ENCODE peak calls at places on chromosomes 12 and 14, in six cellular contexts. A is IMR-90, C is H9, L is H1, I is mesenchymal stem cell, V is trophoblast cell. N is an unnamed sample. For H3K9me3, the result is how much of the 10 kb centered on the place peaks cover.

GRCh38 chr14:104240426-104241157 is 102.2 kb downstream of the KIF26A start:
- DNase-seq in A (no peak), C (peak), L (peak), I (no peak), V (no peak), N (no peak)

GRCh38 chr14:61140872-61141271 is 140.3 kb downstream of the TMEM30B start:
- DNase-seq in A (peak), C (no peak), L (no peak), I (peak), V (no peak), N (no peak)

GRCh38 chr12:130983328-130984017 is 29.8 kb downstream of the ADGRD1 start:
- DNase-seq in A (no peak), C (no peak), L (no peak), I (no peak), V (no peak), N (no peak)

GRCh38 chr14:68825729-68826128 is 32.9 kb upstream of the ZFP36L1 start:
- DNase-seq in A (no peak), C (no peak), L (no peak), I (no peak), V (no peak), N (no peak)

GRCh38 chr12:100767950-100768349 is 26.6 kb upstream of the ANO4 start:
- DNase-seq in A (no peak), C (no peak), L (no peak), I (no peak), V (no peak), N (no peak)

GRCh38 chr14:91919814-91920213 is 27.7 kb downstream of the FBLN5 start:
- DNase-seq in A (peak), C (no peak), L (no peak), I (no peak), V (no peak), N (no peak)

GRCh38 chr12:26847431-26847830 is 14.4 kb upstream of the ITPR2 start:
- DNase-seq in A (no peak), C (no peak), L (no peak), I (no peak), V (peak), N (no peak)

GRCh38 chr12:31965090-31965489 is 5.9 kb downstream of the RESF1 start:
- DNase-seq in A (no peak), C (no peak), L (no peak), I (no peak), V (no peak), N (no peak)

GRCh38 chr12:26782372-26783132 is 50.4 kb downstream of the ITPR2 start:
- DNase-seq in A (no peak), C (no peak), L (no peak), I (no peak), V (no peak), N (no peak)

GRCh38 chr14:91402278-91403068 is 15.1 kb downstream of the CCDC88C start:
- DNase-seq in A (no peak), C (no peak), L (no peak), I (no peak), V (no peak), N (no peak)

GRCh38 chr12:47860279-47860841 is 40.7 kb upstream of the HDAC7 start:
- DNase-seq in A (no peak), C (no peak), L (no peak), I (no peak), V (no peak), N (no peak)

GRCh38 chr12:2959194-2959507 is at the start of gene TEAD4:
- DNase-seq in A (peak), C (peak), L (peak), I (peak), V (peak), N (peak)

GRCh38 chr14:103526914-103527248 is 2.1 kb upstream of the TRMT61A start:
- DNase-seq in A (no peak), C (no peak), L (no peak), I (no peak), V (no peak), N (no peak)

GRCh38 chr14:92646952-92647461 is 101.4 kb downstream of the LGMN start:
- DNase-seq in A (peak), C (no peak), L (no peak), I (peak), V (peak), N (no peak)

GRCh38 chr12:6647083-6647604 is at the start of gene ACRBP:
- DNase-seq in A (peak), C (peak), L (peak), I (peak), V (peak), N (peak)

GRCh38 chr14:70905316-70905715 is 1.9 kb upstream of the PCNX1 start:
- DNase-seq in A (peak), C (no peak), L (no peak), I (peak), V (no peak), N (no peak)

GRCh38 chr12:111635524-111635923 is 36.4 kb upstream of the ATXN2 start:
- DNase-seq in A (peak), C (no peak), L (no peak), I (no peak), V (no peak), N (no peak)

GRCh38 chr12:5473076-5473475 is 41.2 kb downstream of the NTF3 start:
- DNase-seq in A (peak), C (no peak), L (no peak), I (peak), V (peak), N (no peak)

GRCh38 chr12:40829738-40830144 is 137.5 kb downstream of the CNTN1 start:
- DNase-seq in A (no peak), C (no peak), L (no peak), I (no peak), V (no peak), N (no peak)

GRCh38 chr12:32889073-32889760 is 7.4 kb downstream of the PKP2 start:
- DNase-seq in A (no peak), C (no peak), L (no peak), I (peak), V (peak), N (no peak)

GRCh38 chr12:7460375-7461259 is 16.7 kb upstream of the CD163L1 start:
- DNase-seq in A (peak), C (peak), L (peak), I (peak), V (peak), N (peak)

GRCh38 chr12:43884683-43885410 is 49.0 kb downstream of the TMEM117 start:
- DNase-seq in A (no peak), C (no peak), L (no peak), I (no peak), V (no peak), N (peak)

GRCh38 chr12:14952295-14952995 is 9.0 kb downstream of the ARHGDIB start:
- DNase-seq in A (peak), C (no peak), L (no peak), I (peak), V (peak), N (no peak)

GRCh38 chr14:32077081-32078029 is at the start of gene ARHGAP5:
- DNase-seq in A (peak), C (peak), L (peak), I (peak), V (peak), N (peak)

GRCh38 chr12:46154221-46154975 is 114.4 kb downstream of the SLC38A1 start:
- DNase-seq in A (peak), C (no peak), L (no peak), I (peak), V (peak), N (no peak)

GRCh38 chr12:61853945-61854344 is 406.3 kb upstream of the USP15 start:
- DNase-seq in A (no peak), C (no peak), L (no peak), I (no peak), V (no peak), N (no peak)

GRCh38 chr14:36582011-36582873 is at the start of gene NKX2-8:
- DNase-seq in A (no peak), C (peak), L (peak), I (no peak), V (no peak), N (no peak)
- H3K4me2 ChIP-seq in A (peak), C (peak), L (peak), I (peak), V (peak), N (peak)

GRCh38 chr14:94213741-94214140 is 39.6 kb downstream of the PPP4R4 start:
- DNase-seq in A (no peak), C (no peak), L (no peak), I (no peak), V (no peak), N (no peak)
- H4K91ac ChIP-seq in A (no peak), C (no peak), L (no peak), I (no peak), V (no peak), N (no peak)

DNA sequence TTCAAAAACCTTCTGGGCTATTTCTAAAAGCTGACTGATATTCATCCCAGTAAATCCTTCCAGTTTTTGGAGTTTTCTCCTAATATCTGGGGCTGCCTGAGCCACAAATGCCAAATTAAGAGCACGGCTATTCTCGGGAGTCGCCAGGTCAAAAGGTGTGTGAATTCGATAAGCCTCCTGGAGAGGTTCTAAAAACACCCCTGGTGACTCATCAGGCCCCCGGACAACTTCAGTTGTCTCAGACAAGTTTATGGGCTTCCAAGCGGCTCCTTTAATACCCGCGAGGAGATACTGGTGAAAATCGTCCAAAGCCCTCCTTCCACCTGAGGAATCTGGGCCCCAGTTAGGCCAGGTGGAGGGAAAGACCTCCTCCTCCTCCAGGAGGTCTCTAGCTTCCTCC is 677.1 kb downstream of the TMEM121 start:
- DNase-seq in A (no peak), C (no peak), L (no peak), I (no peak), V (no peak), N (no peak)
- H3K9me3 ChIP-seq in A (under half), C (half or more), L (half or more), I (under half), V (under half), N (under half)

GRCh38 chr14:75319021-75319420 is 40.4 kb downstream of the FOS start:
- DNase-seq in A (no peak), C (no peak), L (no peak), I (no peak), V (no peak), N (no peak)

GRCh38 chr14:75317148-75317547 is 38.5 kb downstream of the FOS start:
- DNase-seq in A (no peak), C (no peak), L (no peak), I (no peak), V (no peak), N (no peak)

GRCh38 chr14:75322746-75323145 is 44.1 kb downstream of the FOS start:
- DNase-seq in A (no peak), C (peak), L (no peak), I (no peak), V (no peak), N (no peak)

GRCh38 chr14:75315143-75315542 is 36.5 kb downstream of the FOS start:
- DNase-seq in A (peak), C (no peak), L (no peak), I (no peak), V (no peak), N (no peak)

GRCh38 chr14:75318353-75318752 is 39.7 kb downstream of the FOS start:
- DNase-seq in A (no peak), C (no peak), L (no peak), I (no peak), V (no peak), N (no peak)
- H3K4me2 ChIP-seq in A (no peak), C (no peak), L (no peak), I (no peak), V (no peak), N (no peak)

DNA sequence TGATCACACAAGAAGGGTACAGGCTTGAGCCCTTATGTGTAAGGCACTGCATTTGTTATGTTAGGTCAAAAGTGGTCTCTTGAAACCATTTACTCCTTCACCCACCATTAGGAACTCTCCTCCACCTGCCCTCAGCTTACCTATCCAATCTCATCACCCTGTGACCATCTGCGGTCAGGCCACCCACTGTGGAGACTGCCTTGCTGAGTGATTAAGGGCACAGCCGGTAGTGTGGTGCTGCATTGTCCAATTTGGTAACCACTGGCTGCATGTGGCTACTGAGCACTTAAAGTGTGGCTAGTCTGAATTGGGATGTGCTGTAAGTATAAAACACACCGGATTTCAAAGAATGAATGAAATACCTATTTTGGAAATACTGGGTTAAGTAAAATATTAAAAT is 177.1 kb upstream of the PARP11 start:
- DNase-seq in A (no peak), C (no peak), L (peak), I (no peak), V (no peak), N (no peak)
- H4K91ac ChIP-seq in A (no peak), C (no peak), L (no peak), I (no peak), V (no peak), N (no peak)

GRCh38 chr12:21328578-21328977 is 6.1 kb downstream of the SLCO1A2 start:
- DNase-seq in A (no peak), C (no peak), L (no peak), I (no peak), V (no peak), N (no peak)
- H3K9me3 ChIP-seq in A (under half), C (under half), L (half or more), I (under half), V (under half), N (under half)

DNA sequence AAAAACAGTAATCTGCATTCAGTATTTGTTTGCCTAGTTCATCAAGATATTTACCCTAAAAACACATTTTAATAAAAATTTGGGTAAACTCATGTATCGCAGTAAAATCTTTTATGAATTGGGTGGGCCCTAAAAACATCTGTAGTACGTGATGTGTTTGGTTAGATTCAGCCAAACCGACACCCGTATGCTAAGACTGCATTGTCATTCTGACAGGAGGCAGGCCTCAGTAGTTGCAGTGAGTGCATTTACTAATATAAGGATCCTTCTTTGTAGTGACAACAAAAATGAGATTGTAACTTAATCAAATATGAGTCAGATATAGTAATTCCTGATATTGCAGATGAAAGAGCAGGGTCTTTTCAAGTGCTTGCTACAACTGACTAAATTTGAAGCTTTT is 191.8 kb downstream of the SLC16A7 start:
- DNase-seq in A (no peak), C (no peak), L (no peak), I (no peak), V (no peak), N (no peak)
- H3K4me2 ChIP-seq in A (no peak), C (no peak), L (no peak), I (no peak), V (no peak), N (no peak)

DNA sequence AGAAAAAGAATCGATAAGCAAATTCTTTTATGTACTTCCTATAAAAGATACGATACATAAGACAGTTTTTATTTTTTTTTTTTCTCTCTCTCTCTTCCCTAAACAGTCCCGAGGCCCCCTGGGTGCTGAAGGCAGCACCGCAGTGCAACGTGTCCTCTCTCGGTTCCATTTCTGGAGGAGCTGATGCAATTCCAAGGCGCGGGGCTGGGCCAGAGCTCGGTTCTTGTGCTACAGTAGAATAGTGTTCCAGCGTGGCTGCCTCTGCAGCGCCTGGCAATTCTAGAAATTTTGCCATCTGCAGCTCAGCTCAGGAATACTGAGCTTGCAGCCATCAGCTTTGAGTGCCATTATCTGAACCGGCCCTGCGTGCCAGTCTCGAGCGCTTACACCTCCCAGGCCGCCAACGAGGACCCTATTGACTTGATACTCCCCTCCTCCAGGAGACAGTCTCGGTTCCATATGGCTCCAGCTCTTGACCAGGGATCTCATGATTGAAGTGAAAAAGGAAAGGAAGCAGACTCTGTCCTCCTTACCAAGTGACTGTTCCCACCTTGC is 630 bp downstream of the ALDH1L2 start:
- DNase-seq in A (peak), C (peak), L (peak), I (peak), V (peak), N (no peak)
- H4K91ac ChIP-seq in A (peak), C (no peak), L (peak), I (no peak), V (peak), N (no peak)